ENCODE peak calls at places on chromosomes 1 and 21, in seven cellular contexts. Y, A, Z, V, Q, O and B are unnamed samples. For H3K4me1, the result is how much of the 10 kb centered on the place peaks cover.

GRCh38 chr1:34013958-34014737 is 150.3 kb downstream of the HMGB4 start:
- DNase-seq in Y (peak), A (no peak), Z (no peak), V (no peak), Q (peak), O (peak), B (no peak)

GRCh38 chr1:92708368-92708950 is 76.4 kb downstream of the EVI5 start:
- DNase-seq in Y (no peak), A (no peak), Z (no peak), V (peak), Q (no peak), O (no peak), B (no peak)

GRCh38 chr1:3872546-3872945 is 15.3 kb downstream of the DFFB start:
- DNase-seq in Y (no peak), A (no peak), Z (no peak), V (no peak), Q (no peak), O (no peak), B (no peak)

GRCh38 chr1:28160677-28161328 is 15.7 kb downstream of the PTAFR start:
- DNase-seq in Y (no peak), A (peak), Z (peak), V (peak), Q (no peak), O (no peak), B (no peak)

GRCh38 chr1:171221665-171222591 is 26.4 kb upstream of the FMO1 start:
- DNase-seq in Y (no peak), A (peak), Z (no peak), V (peak), Q (no peak), O (no peak), B (no peak)

GRCh38 chr1:20709868-20710267 is 7.9 kb downstream of the KIF17 start:
- DNase-seq in Y (no peak), A (no peak), Z (no peak), V (no peak), Q (no peak), O (no peak), B (no peak)

GRCh38 chr1:231691618-231692259 is 65.1 kb downstream of the DISC1 start:
- DNase-seq in Y (peak), A (peak), Z (no peak), V (peak), Q (peak), O (peak), B (no peak)

GRCh38 chr21:34890724-34891609 is 158.1 kb downstream of the RUNX1 start:
- DNase-seq in Y (peak), A (peak), Z (peak), V (peak), Q (peak), O (peak), B (no peak)

GRCh38 chr1:59557549-59557885 is 257.2 kb upstream of the HOOK1 start:
- DNase-seq in Y (no peak), A (no peak), Z (no peak), V (no peak), Q (peak), O (no peak), B (no peak)

GRCh38 chr1:107529511-107530149 is 388.8 kb downstream of the NTNG1 start:
- DNase-seq in Y (peak), A (peak), Z (peak), V (peak), Q (peak), O (peak), B (no peak)

GRCh38 chr1:114669562-114670082 is at the start of gene DENND2C:
- DNase-seq in Y (no peak), A (no peak), Z (no peak), V (no peak), Q (peak), O (no peak), B (no peak)

GRCh38 chr1:50348449-50349241 is 74.6 kb downstream of the DMRTA2 start:
- DNase-seq in Y (peak), A (peak), Z (peak), V (peak), Q (peak), O (peak), B (peak)

GRCh38 chr21:27772816-27773215 is 805.9 kb upstream of the ADAMTS5 start:
- DNase-seq in Y (no peak), A (no peak), Z (no peak), V (no peak), Q (no peak), O (no peak), B (no peak)

GRCh38 chr1:33426906-33427305 is 4.0 kb downstream of the PHC2 start:
- DNase-seq in Y (no peak), A (no peak), Z (no peak), V (no peak), Q (no peak), O (no peak), B (no peak)

GRCh38 chr21:28317177-28317950 is 675.3 kb downstream of the LTN1 start:
- DNase-seq in Y (no peak), A (no peak), Z (no peak), V (no peak), Q (no peak), O (no peak), B (no peak)

GRCh38 chr1:7727816-7728477 is 43.1 kb upstream of the VAMP3 start:
- DNase-seq in Y (no peak), A (no peak), Z (no peak), V (no peak), Q (no peak), O (no peak), B (no peak)
- H3K4me1 ChIP-seq in Y (under half), A (under half), Z (under half), V (under half), Q (under half), O (under half), B (under half)

DNA sequence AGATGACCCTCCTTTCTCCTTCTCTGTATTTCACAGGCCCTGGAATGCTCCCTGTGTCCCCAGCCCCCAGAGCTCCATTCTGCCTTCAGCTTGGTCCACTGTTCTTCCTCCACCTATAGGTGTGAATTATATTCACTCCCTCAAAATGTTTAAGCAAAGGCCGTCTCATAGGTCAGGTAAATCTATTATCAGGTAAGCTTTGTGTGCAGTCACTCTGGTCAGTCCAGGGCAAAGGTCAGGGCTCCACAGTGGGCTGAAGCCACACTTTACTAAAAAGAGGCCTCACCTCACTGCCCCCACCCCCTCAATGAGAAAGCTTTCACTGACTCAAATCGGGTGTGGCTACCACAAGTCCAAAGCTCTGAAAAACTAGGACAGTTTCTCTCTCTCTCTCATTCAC is 65.9 kb downstream of the DNTTIP2 start:
- DNase-seq in Y (no peak), A (peak), Z (no peak), V (no peak), Q (no peak), O (no peak), B (no peak)
- H3K27ac ChIP-seq in Y (no peak), A (peak), Z (no peak), V (no peak), Q (no peak), O (no peak), B (peak)

DNA sequence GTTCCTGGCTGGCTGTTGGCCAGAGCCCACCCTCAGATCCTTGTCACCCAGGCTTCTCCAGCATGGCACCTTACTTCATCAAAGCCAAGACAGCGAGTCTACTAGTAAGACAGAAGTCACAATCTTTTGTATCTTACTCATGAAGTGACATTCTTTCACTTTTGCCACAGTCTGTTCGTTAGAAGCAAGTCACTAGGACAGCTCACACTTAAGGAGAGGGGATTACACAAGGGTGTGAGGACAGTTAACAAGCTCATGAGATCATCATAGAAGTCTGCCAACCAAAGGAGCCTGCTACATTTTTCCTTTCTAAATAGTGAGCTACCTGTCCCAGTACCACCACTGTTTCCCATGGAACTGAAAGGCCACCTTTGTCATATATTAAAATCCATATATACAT is 61.5 kb downstream of the PACC1 start:
- DNase-seq in Y (no peak), A (no peak), Z (no peak), V (peak), Q (no peak), O (no peak), B (no peak)
- H2AFZ ChIP-seq in Y (no peak), A (no peak), Z (no peak), V (no peak), Q (no peak), O (no peak), B (no peak)

GRCh38 chr1:212035835-212036605 is 472 bp downstream of the DTL start:
- DNase-seq in Y (no peak), A (no peak), Z (peak), V (no peak), Q (no peak), O (no peak), B (no peak)

GRCh38 chr1:212037900-212038299 is 2.4 kb downstream of the DTL start:
- DNase-seq in Y (no peak), A (peak), Z (no peak), V (no peak), Q (no peak), O (no peak), B (no peak)

GRCh38 chr1:212030936-212031528 is 4.3 kb downstream of the INTS7 start:
- DNase-seq in Y (no peak), A (peak), Z (peak), V (peak), Q (no peak), O (no peak), B (peak)

GRCh38 chr1:212034516-212035122 is 738 bp downstream of the INTS7 start:
- DNase-seq in Y (no peak), A (no peak), Z (no peak), V (no peak), Q (no peak), O (peak), B (peak)

DNA sequence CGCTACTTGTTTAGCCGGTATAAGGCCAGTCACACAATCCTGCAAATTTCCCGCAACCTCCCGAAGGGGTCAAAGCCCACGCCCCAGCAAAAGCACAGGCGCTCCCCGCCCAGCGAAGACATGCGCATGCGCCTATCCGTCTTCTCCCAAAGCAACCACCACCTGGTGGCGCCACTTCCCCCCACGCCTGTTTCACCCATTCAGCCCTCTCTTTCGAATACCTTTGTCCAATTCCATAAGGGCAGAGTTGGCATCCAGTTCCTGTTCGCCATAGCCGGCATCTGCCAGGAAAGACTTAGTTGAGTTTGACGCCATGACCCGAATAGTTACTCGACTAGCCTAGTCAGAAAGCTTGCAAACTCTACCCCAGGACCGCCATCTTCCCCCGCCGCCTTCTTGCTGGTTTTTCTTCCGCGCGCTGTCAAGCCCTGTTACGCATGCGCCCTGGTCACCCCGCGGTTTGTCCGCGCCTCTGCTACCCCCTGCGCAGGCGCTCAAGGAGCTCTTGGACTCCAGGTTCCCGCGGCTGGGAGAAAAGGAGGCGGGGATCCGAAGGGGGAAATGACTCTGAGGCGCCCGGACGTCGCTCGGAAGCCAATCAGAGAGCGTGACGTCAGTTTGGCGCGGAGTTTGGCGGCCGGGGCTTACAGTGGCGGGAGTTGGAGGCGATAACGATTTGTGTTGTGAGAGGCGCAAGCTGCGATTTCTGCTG is at the start of the genes DTL and INTS7:
- DNase-seq in Y (peak), A (peak), Z (peak), V (peak), Q (peak), O (peak), B (peak)
- H3K4me1 ChIP-seq in Y (under half), A (under half), Z (under half), V (under half), Q (under half), O (under half), B (under half)

GRCh38 chr1:201947697-201948008 is 1.3 kb upstream of the LMOD1 start:
- DNase-seq in Y (no peak), A (no peak), Z (no peak), V (no peak), Q (no peak), O (no peak), B (no peak)
- H3K27ac ChIP-seq in Y (no peak), A (no peak), Z (no peak), V (no peak), Q (no peak), O (no peak), B (no peak)

DNA sequence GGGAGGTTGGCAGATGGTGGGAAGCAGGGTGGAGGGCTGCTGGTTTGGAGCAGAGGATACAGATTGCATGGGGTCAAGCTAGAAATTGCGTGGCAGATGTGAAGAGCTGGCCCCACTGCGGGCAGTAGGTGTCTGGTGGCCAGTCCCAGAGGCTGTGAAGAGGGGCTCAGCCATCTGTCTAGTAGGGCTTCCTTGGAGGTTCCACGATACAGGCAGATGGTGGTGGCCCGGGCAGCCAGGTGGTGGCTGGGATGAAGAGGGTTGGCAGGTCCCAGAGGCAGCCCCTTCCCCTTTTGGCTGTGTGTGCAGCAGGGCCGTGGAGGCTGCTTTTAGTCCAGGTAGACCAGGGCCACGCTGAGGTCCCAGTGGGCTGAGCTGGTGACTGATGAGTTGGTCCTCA is 16.6 kb downstream of the PSEN2 start:
- DNase-seq in Y (no peak), A (no peak), Z (no peak), V (no peak), Q (no peak), O (no peak), B (no peak)
- H2AFZ ChIP-seq in Y (no peak), A (no peak), Z (no peak), V (no peak), Q (no peak), O (no peak), B (no peak)

DNA sequence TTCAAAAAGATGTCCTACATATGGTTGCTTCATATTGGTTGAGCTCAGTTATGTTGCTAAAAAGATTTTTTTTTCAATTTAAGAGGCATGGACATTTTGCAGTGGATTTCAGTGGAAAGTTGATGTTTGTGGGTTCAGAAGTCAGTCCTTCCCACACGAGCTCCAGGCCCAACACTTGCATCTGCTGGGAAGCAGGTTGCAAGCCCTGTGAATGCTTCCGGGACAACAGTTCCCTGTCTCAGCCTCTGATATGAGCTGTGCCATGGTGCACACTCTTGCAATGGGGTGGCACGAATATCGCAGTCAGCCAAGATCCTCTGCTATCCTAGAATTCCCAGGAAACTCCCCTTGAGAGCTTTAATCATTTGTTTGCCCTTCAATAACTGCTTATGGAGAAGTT is 30.3 kb upstream of the ABCG1 start:
- DNase-seq in Y (no peak), A (no peak), Z (no peak), V (no peak), Q (no peak), O (no peak), B (no peak)
- H3K4me1 ChIP-seq in Y (under half), A (under half), Z (under half), V (under half), Q (under half), O (under half), B (under half)

GRCh38 chr21:39891111-39891510 is 23.9 kb downstream of the PCP4 start:
- DNase-seq in Y (no peak), A (no peak), Z (no peak), V (no peak), Q (no peak), O (no peak), B (no peak)
- H3K27ac ChIP-seq in Y (no peak), A (no peak), Z (no peak), V (no peak), Q (no peak), O (no peak), B (no peak)

DNA sequence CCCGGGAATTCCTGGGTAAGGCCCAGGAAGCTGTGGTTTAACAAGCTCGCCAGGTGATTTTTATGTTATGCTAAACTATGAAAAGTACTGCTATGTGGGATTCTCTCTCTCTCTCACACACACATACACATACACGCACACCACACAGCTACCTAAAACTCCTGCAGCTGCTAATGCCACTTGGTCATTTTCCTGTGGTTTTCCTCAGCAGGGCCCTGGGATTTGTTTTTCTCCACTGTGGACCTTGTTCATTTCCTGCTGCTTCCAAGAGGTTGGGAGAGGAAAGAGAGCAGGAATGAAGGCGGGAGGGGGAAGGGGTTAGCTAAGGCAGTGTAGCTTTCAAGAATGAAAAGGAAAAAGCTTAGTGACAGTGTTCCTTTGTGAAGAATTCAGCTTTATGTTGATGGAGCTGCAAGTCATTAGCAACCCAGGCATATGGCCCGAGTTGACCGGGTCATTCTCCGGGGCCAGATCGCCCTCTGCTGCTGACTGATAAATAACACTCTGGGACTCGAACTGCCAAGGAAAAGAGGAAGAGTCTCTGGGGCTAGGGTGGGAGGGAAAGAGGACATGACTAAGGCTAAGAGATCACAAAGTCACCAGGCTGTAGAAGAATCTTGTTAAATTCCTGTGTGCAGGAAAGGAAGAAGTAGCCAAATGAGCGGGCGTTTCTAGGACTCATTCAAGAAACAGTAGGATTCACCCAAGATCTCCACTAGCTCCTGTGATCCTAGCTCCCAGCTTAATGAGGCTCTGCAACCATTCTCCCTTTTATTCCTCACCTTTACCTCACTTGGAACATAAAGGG is 30.5 kb upstream of the LRIG2 start:
- DNase-seq in Y (peak), A (peak), Z (peak), V (peak), Q (peak), O (peak), B (no peak)
- H2AFZ ChIP-seq in Y (no peak), A (peak), Z (peak), V (peak), Q (peak), O (peak), B (peak)

GRCh38 chr21:38959686-38960049 is 153.9 kb downstream of the ETS2 start:
- DNase-seq in Y (no peak), A (no peak), Z (no peak), V (no peak), Q (no peak), O (no peak), B (no peak)
- H3K4me1 ChIP-seq in Y (under half), A (under half), Z (under half), V (under half), Q (under half), O (under half), B (under half)